ENCODE peak calls at places on chromosome 3, in seven cellular contexts. H is AG04450, P is ELF-1, T is GM12878, O is astrocyte of the spinal cord, Z is COR-L47, R is DMS153. V is an unnamed sample.
A peak's percentile ranks its signal among the peaks of the same experiment; 100 is the strongest.

GRCh38 chr3:40313975-40314860 is 4.7 kb downstream of the EIF1B start:
- DNase-seq in P (no peak), Z (no peak), H (no peak), O (no peak), T (no peak), R (no peak), V (no peak)

GRCh38 chr3:36647423-36647853 is 116.9 kb downstream of the DCLK3 start:
- DNase-seq in O (peak; percentile 39), P (no peak), Z (no peak), R (no peak), T (no peak), H (no peak), V (no peak)

GRCh38 chr3:53255360-53255774 is 455 bp downstream of the TKT start:
- DNase-seq in R (no peak), Z (no peak), O (no peak), P (peak; percentile 42), H (no peak), T (no peak), V (no peak)

GRCh38 chr3:58526124-58526957 is 10.6 kb downstream of the ACOX2 start:
- DNase-seq in O (peak; percentile 92), P (peak; percentile 40), H (peak; percentile 72), R (no peak), T (no peak), Z (no peak), V (no peak)

GRCh38 chr3:16102905-16103364 is 71.5 kb upstream of the GALNT15 start:
- DNase-seq in Z (no peak), R (no peak), P (no peak), O (peak; percentile 90), T (no peak), H (peak; percentile 78), V (no peak)

GRCh38 chr3:4994823-4995499 is 15.7 kb downstream of the BHLHE40 start:
- DNase-seq in H (no peak), Z (no peak), P (peak; percentile 72), R (no peak), O (peak; percentile 94), T (no peak), V (no peak)

GRCh38 chr3:41158947-41159346 is 40.4 kb upstream of the CTNNB1 start:
- DNase-seq in R (no peak), O (no peak), T (no peak), Z (no peak), H (no peak), P (no peak), V (no peak)

GRCh38 chr3:128993461-128994172 is at the start of gene CFAP92:
- DNase-seq in H (no peak), T (no peak), Z (peak; percentile 93), R (peak; percentile 76), P (peak; percentile 82), O (peak; percentile 45), V (peak; percentile 52)

GRCh38 chr3:118936811-118937210 is 97.8 kb downstream of the IGSF11 start:
- DNase-seq in T (no peak), Z (no peak), H (no peak), O (no peak), P (no peak), R (no peak), V (no peak)

GRCh38 chr3:66138336-66139234 is 82.2 kb upstream of the SLC25A26 start:
- DNase-seq in P (peak; percentile 69), R (peak; percentile 25), O (peak; percentile 64), H (no peak), T (no peak), Z (peak; percentile 31), V (peak; percentile 45)

GRCh38 chr3:10281951-10282350 is 10.8 kb downstream of the GHRL start:
- DNase-seq in T (no peak), Z (no peak), H (no peak), O (peak; percentile 37), R (no peak), P (no peak), V (no peak)